ENCODE peak calls at places on chromosomes 12 and 14, in eight cellular contexts. One of them, this sample, is unnamed.

GRCh38 chr14:42517786-42518530 is 911.3 kb downstream of the LRFN5 start:
- DNase-seq in pancreas: no peak
- DNase-seq in AG04449: no peak
- DNase-seq in fibroblast of the aortic adventitia: no peak
- DNase-seq in fibroblast of lung: no peak
- DNase-seq in lower leg skin: no peak
- DNase-seq in endothelial cell: no peak
- DNase-seq in H1: no peak
- DNase-seq in this sample: no peak

GRCh38 chr14:68766299-68767247 is 26.3 kb downstream of the ZFP36L1 start:
- DNase-seq in fibroblast of the aortic adventitia: no peak
- DNase-seq in endothelial cell: no peak
- DNase-seq in lower leg skin: no peak
- DNase-seq in H1: no peak
- DNase-seq in fibroblast of lung: no peak
- DNase-seq in AG04449: no peak
- DNase-seq in pancreas: no peak
- DNase-seq in this sample: no peak

GRCh38 chr12:94123127-94123526 is 25.2 kb upstream of the PLXNC1 start:
- DNase-seq in lower leg skin: no peak
- DNase-seq in AG04449: no peak
- DNase-seq in endothelial cell: no peak
- DNase-seq in fibroblast of lung: no peak
- DNase-seq in H1: no peak
- DNase-seq in pancreas: no peak
- DNase-seq in fibroblast of the aortic adventitia: no peak
- DNase-seq in this sample: no peak

GRCh38 chr14:104437703-104438102 is 141.9 kb upstream of the C14orf180 start:
- DNase-seq in H1: no peak
- DNase-seq in fibroblast of lung: no peak
- DNase-seq in AG04449: no peak
- DNase-seq in endothelial cell: no peak
- DNase-seq in pancreas: no peak
- DNase-seq in fibroblast of the aortic adventitia: no peak
- DNase-seq in lower leg skin: no peak
- DNase-seq in this sample: no peak

GRCh38 chr12:4148418-4149056 is 125.0 kb upstream of the CCND2 start:
- DNase-seq in pancreas: no peak
- DNase-seq in fibroblast of the aortic adventitia: no peak
- DNase-seq in H1: no peak
- DNase-seq in fibroblast of lung: no peak
- DNase-seq in AG04449: no peak
- DNase-seq in endothelial cell: no peak
- DNase-seq in lower leg skin: peak
- DNase-seq in this sample: no peak

GRCh38 chr14:67641902-67642749 is 22.4 kb downstream of the ARG2 start:
- DNase-seq in fibroblast of the aortic adventitia: no peak
- DNase-seq in lower leg skin: no peak
- DNase-seq in H1: no peak
- DNase-seq in fibroblast of lung: no peak
- DNase-seq in AG04449: no peak
- DNase-seq in endothelial cell: no peak
- DNase-seq in pancreas: no peak
- DNase-seq in this sample: no peak

GRCh38 chr12:127245437-127245836 is 1021.5 kb upstream of the TMEM132C start:
- DNase-seq in AG04449: no peak
- DNase-seq in lower leg skin: no peak
- DNase-seq in pancreas: no peak
- DNase-seq in fibroblast of the aortic adventitia: peak
- DNase-seq in endothelial cell: no peak
- DNase-seq in H1: no peak
- DNase-seq in fibroblast of lung: peak
- DNase-seq in this sample: no peak

GRCh38 chr12:39831587-39832315 is 212.1 kb upstream of the ABCD2 start:
- DNase-seq in lower leg skin: no peak
- DNase-seq in endothelial cell: no peak
- DNase-seq in AG04449: no peak
- DNase-seq in H1: no peak
- DNase-seq in pancreas: no peak
- DNase-seq in fibroblast of lung: peak
- DNase-seq in fibroblast of the aortic adventitia: peak
- DNase-seq in this sample: no peak

GRCh38 chr12:103495158-103495782 is 498 bp downstream of the C12orf42 start:
- DNase-seq in fibroblast of lung: no peak
- DNase-seq in lower leg skin: no peak
- DNase-seq in pancreas: peak
- DNase-seq in AG04449: no peak
- DNase-seq in H1: peak
- DNase-seq in fibroblast of the aortic adventitia: no peak
- DNase-seq in endothelial cell: peak
- DNase-seq in this sample: peak

GRCh38 chr14:97180304-97181200 is 383.4 kb downstream of the VRK1 start:
- DNase-seq in H1: no peak
- DNase-seq in pancreas: no peak
- DNase-seq in lower leg skin: no peak
- DNase-seq in endothelial cell: no peak
- DNase-seq in fibroblast of the aortic adventitia: no peak
- DNase-seq in AG04449: no peak
- DNase-seq in fibroblast of lung: peak
- DNase-seq in this sample: no peak

GRCh38 chr14:79442776-79443175 is 768.5 kb downstream of the DIO2 start:
- DNase-seq in lower leg skin: no peak
- DNase-seq in fibroblast of lung: peak
- DNase-seq in endothelial cell: no peak
- DNase-seq in AG04449: no peak
- DNase-seq in pancreas: no peak
- DNase-seq in H1: no peak
- DNase-seq in fibroblast of the aortic adventitia: no peak
- DNase-seq in this sample: no peak

GRCh38 chr12:111404362-111405148 is 1.2 kb upstream of the SH2B3 start:
- DNase-seq in H1: no peak
- DNase-seq in AG04449: no peak
- DNase-seq in pancreas: no peak
- DNase-seq in fibroblast of the aortic adventitia: no peak
- DNase-seq in lower leg skin: no peak
- DNase-seq in fibroblast of lung: peak
- DNase-seq in endothelial cell: peak
- DNase-seq in this sample: no peak

GRCh38 chr12:53051058-53051880 is 1.4 kb downstream of the TNS2 start:
- DNase-seq in lower leg skin: peak
- DNase-seq in fibroblast of lung: peak
- DNase-seq in H1: no peak
- DNase-seq in AG04449: no peak
- DNase-seq in fibroblast of the aortic adventitia: no peak
- DNase-seq in endothelial cell: no peak
- DNase-seq in pancreas: peak
- DNase-seq in this sample: no peak

GRCh38 chr12:65594373-65594772 is 229.9 kb upstream of the HMGA2 start:
- DNase-seq in AG04449: no peak
- DNase-seq in endothelial cell: no peak
- DNase-seq in H1: no peak
- DNase-seq in lower leg skin: no peak
- DNase-seq in pancreas: no peak
- DNase-seq in fibroblast of the aortic adventitia: no peak
- DNase-seq in fibroblast of lung: no peak
- DNase-seq in this sample: no peak

GRCh38 chr12:7588703-7589329 is 76.9 kb downstream of the APOBEC1 start:
- DNase-seq in fibroblast of lung: no peak
- DNase-seq in H1: peak
- DNase-seq in fibroblast of the aortic adventitia: peak
- DNase-seq in endothelial cell: peak
- DNase-seq in lower leg skin: peak
- DNase-seq in AG04449: peak
- DNase-seq in pancreas: no peak
- DNase-seq in this sample: no peak

GRCh38 chr14:55126089-55126488 is 3.0 kb upstream of the LGALS3 start:
- DNase-seq in lower leg skin: peak
- DNase-seq in H1: no peak
- DNase-seq in endothelial cell: no peak
- DNase-seq in AG04449: no peak
- DNase-seq in pancreas: no peak
- DNase-seq in fibroblast of the aortic adventitia: peak
- DNase-seq in fibroblast of lung: no peak
- DNase-seq in this sample: no peak

GRCh38 chr12:128388461-128388921 is 121.5 kb downstream of the TMEM132C start:
- DNase-seq in pancreas: no peak
- DNase-seq in endothelial cell: no peak
- DNase-seq in fibroblast of lung: no peak
- DNase-seq in lower leg skin: peak
- DNase-seq in fibroblast of the aortic adventitia: no peak
- DNase-seq in H1: no peak
- DNase-seq in AG04449: no peak
- DNase-seq in this sample: no peak

GRCh38 chr14:98931911-98932310 is 340.1 kb downstream of the BCL11B start:
- DNase-seq in fibroblast of the aortic adventitia: no peak
- DNase-seq in endothelial cell: no peak
- DNase-seq in fibroblast of lung: no peak
- DNase-seq in AG04449: no peak
- DNase-seq in lower leg skin: no peak
- DNase-seq in H1: no peak
- DNase-seq in pancreas: no peak
- DNase-seq in this sample: no peak

GRCh38 chr14:104553166-104554087 is 26.1 kb upstream of the C14orf180 start:
- DNase-seq in lower leg skin: no peak
- DNase-seq in fibroblast of the aortic adventitia: no peak
- DNase-seq in AG04449: no peak
- DNase-seq in H1: no peak
- DNase-seq in fibroblast of lung: no peak
- DNase-seq in pancreas: peak
- DNase-seq in endothelial cell: no peak
- DNase-seq in this sample: no peak

GRCh38 chr12:101925352-101925751 is 48.0 kb downstream of the DRAM1 start:
- DNase-seq in pancreas: no peak
- DNase-seq in lower leg skin: peak
- DNase-seq in fibroblast of the aortic adventitia: peak
- DNase-seq in fibroblast of lung: peak
- DNase-seq in endothelial cell: no peak
- DNase-seq in AG04449: peak
- DNase-seq in H1: no peak
- DNase-seq in this sample: no peak

GRCh38 chr14:89190779-89191513 is 226.1 kb downstream of the FOXN3 start:
- DNase-seq in H1: no peak
- DNase-seq in fibroblast of the aortic adventitia: no peak
- DNase-seq in endothelial cell: no peak
- DNase-seq in lower leg skin: no peak
- DNase-seq in fibroblast of lung: peak
- DNase-seq in pancreas: no peak
- DNase-seq in AG04449: no peak
- DNase-seq in this sample: no peak

DNA sequence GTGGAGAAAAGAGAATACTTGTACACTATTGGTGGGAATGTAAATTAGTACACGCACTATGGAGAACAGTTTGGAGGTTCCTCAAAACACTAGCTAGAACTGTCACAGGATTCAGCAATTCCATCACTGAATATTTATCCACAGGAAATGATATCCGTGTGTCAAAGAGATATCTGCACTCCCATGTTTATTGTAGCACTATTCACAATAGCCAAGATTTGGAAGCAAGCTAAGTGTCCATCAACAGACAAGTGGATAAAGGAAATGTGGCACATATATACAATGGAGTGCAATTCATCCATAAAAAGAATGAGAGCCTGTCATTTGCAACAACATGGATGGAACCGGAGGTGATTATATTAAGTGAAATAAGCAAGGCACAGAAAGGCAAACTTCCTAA is 428.5 kb downstream of the CCDC91 start:
- DNase-seq in fibroblast of the aortic adventitia: no peak
- DNase-seq in lower leg skin: no peak
- DNase-seq in H1: no peak
- DNase-seq in pancreas: no peak
- DNase-seq in AG04449: no peak
- DNase-seq in endothelial cell: no peak
- DNase-seq in fibroblast of lung: no peak
- DNase-seq in this sample: no peak
- TF ChIP-seq CTCF in fibroblast of the aortic adventitia: no peak
- TF ChIP-seq CTCF in lower leg skin: no peak
- TF ChIP-seq CTCF in H1: no peak
- TF ChIP-seq CTCF in pancreas: no peak
- TF ChIP-seq CTCF in AG04449: no peak
- TF ChIP-seq CTCF in endothelial cell: no peak
- TF ChIP-seq CTCF in fibroblast of lung: no peak
- TF ChIP-seq CTCF in this sample: no peak

GRCh38 chr12:18139989-18140596 is 50.1 kb upstream of the RERGL start:
- DNase-seq in fibroblast of the aortic adventitia: peak
- DNase-seq in H1: no peak
- DNase-seq in pancreas: no peak
- DNase-seq in fibroblast of lung: peak
- DNase-seq in AG04449: no peak
- DNase-seq in endothelial cell: no peak
- DNase-seq in lower leg skin: no peak
- DNase-seq in this sample: no peak
- TF ChIP-seq CTCF in fibroblast of the aortic adventitia: peak
- TF ChIP-seq CTCF in H1: peak
- TF ChIP-seq CTCF in pancreas: peak
- TF ChIP-seq CTCF in fibroblast of lung: peak
- TF ChIP-seq CTCF in AG04449: no peak
- TF ChIP-seq CTCF in endothelial cell: peak
- TF ChIP-seq CTCF in lower leg skin: no peak
- TF ChIP-seq CTCF in this sample: peak

GRCh38 chr12:116959198-116959460 is 48.4 kb downstream of the FBXW8 start:
- DNase-seq in fibroblast of lung: peak
- DNase-seq in endothelial cell: no peak
- DNase-seq in H1: no peak
- DNase-seq in pancreas: no peak
- DNase-seq in lower leg skin: no peak
- DNase-seq in AG04449: no peak
- DNase-seq in fibroblast of the aortic adventitia: no peak
- DNase-seq in this sample: no peak

GRCh38 chr12:116959845-116960514 is 49.2 kb downstream of the FBXW8 start:
- DNase-seq in lower leg skin: no peak
- DNase-seq in H1: no peak
- DNase-seq in fibroblast of the aortic adventitia: no peak
- DNase-seq in endothelial cell: no peak
- DNase-seq in pancreas: no peak
- DNase-seq in fibroblast of lung: peak
- DNase-seq in AG04449: no peak
- DNase-seq in this sample: no peak

GRCh38 chr12:116958402-116959197 is 47.9 kb downstream of the FBXW8 start:
- DNase-seq in AG04449: no peak
- DNase-seq in endothelial cell: no peak
- DNase-seq in fibroblast of lung: peak
- DNase-seq in pancreas: no peak
- DNase-seq in fibroblast of the aortic adventitia: peak
- DNase-seq in H1: no peak
- DNase-seq in lower leg skin: no peak
- DNase-seq in this sample: no peak

GRCh38 chr12:116954700-116955381 is 44.1 kb downstream of the FBXW8 start:
- DNase-seq in H1: no peak
- DNase-seq in AG04449: no peak
- DNase-seq in fibroblast of the aortic adventitia: peak
- DNase-seq in endothelial cell: no peak
- DNase-seq in lower leg skin: no peak
- DNase-seq in pancreas: no peak
- DNase-seq in fibroblast of lung: no peak
- DNase-seq in this sample: no peak

GRCh38 chr12:116955382-116956021 is 44.8 kb downstream of the FBXW8 start:
- DNase-seq in endothelial cell: no peak
- DNase-seq in H1: no peak
- DNase-seq in AG04449: no peak
- DNase-seq in lower leg skin: peak
- DNase-seq in fibroblast of lung: no peak
- DNase-seq in fibroblast of the aortic adventitia: peak
- DNase-seq in pancreas: no peak
- DNase-seq in this sample: no peak
- TF ChIP-seq CTCF in endothelial cell: no peak
- TF ChIP-seq CTCF in H1: peak
- TF ChIP-seq CTCF in AG04449: no peak
- TF ChIP-seq CTCF in lower leg skin: no peak
- TF ChIP-seq CTCF in fibroblast of lung: no peak
- TF ChIP-seq CTCF in fibroblast of the aortic adventitia: no peak
- TF ChIP-seq CTCF in pancreas: no peak
- TF ChIP-seq CTCF in this sample: no peak

GRCh38 chr12:3141339-3142321 is 64.5 kb downstream of the TSPAN9 start:
- DNase-seq in AG04449: no peak
- DNase-seq in H1: peak
- DNase-seq in fibroblast of the aortic adventitia: no peak
- DNase-seq in pancreas: no peak
- DNase-seq in endothelial cell: no peak
- DNase-seq in lower leg skin: no peak
- DNase-seq in fibroblast of lung: no peak
- DNase-seq in this sample: no peak
- TF ChIP-seq CTCF in AG04449: no peak
- TF ChIP-seq CTCF in H1: peak
- TF ChIP-seq CTCF in fibroblast of the aortic adventitia: peak
- TF ChIP-seq CTCF in pancreas: no peak
- TF ChIP-seq CTCF in endothelial cell: no peak
- TF ChIP-seq CTCF in lower leg skin: no peak
- TF ChIP-seq CTCF in fibroblast of lung: no peak
- TF ChIP-seq CTCF in this sample: no peak

This sample was measured in type B pancreatic cell.